ENCODE peak calls at places on chromosomes 7 and 10, in eight cellular contexts. L, Q, E, I, F, D, W and H are unnamed samples.

GRCh38 chr10:88661018-88661417 is 3.2 kb upstream of the LIPF start:
- DNase-seq in E (no peak), W (no peak), L (no peak), I (no peak), D (no peak), Q (peak; percentile 12), F (no peak), H (no peak)

GRCh38 chr10:62826275-62826674 is 10.1 kb upstream of the EGR2 start:
- DNase-seq in E (peak; percentile 44), D (no peak), W (no peak), F (no peak), Q (no peak), L (no peak), I (no peak), H (no peak)

GRCh38 chr10:71597821-71598498 is 121.6 kb downstream of the C10orf105 start:
- DNase-seq in E (peak; percentile 96), L (no peak), Q (no peak), D (peak; percentile 10), W (no peak), I (no peak), F (no peak), H (peak; percentile 64)

GRCh38 chr7:137932881-137933269 is 69.0 kb downstream of the CREB3L2 start:
- DNase-seq in L (no peak), Q (peak; percentile 62), D (peak; percentile 74), I (no peak), F (no peak), E (peak; percentile 58), W (peak; percentile 54), H (peak; percentile 61)

GRCh38 chr10:94451883-94452519 is 49.7 kb downstream of the TBC1D12 start:
- DNase-seq in E (no peak), Q (no peak), D (no peak), L (no peak), I (no peak), W (no peak), F (no peak), H (no peak)

GRCh38 chr7:87447251-87447650 is 28.2 kb downstream of the ABCB4 start:
- DNase-seq in D (no peak), W (peak; percentile 18), F (no peak), E (no peak), L (no peak), I (no peak), Q (no peak), H (no peak)

GRCh38 chr10:50990568-50991495 is 83.5 kb upstream of the PRKG1 start:
- DNase-seq in F (peak; percentile 27), E (peak; percentile 17), L (no peak), W (peak; percentile 75), I (no peak), Q (peak; percentile 41), D (peak; percentile 88), H (peak; percentile 94)

GRCh38 chr7:14988941-14989340 is 86.4 kb upstream of the DGKB start:
- DNase-seq in W (no peak), E (no peak), F (no peak), Q (no peak), L (no peak), I (no peak), D (no peak), H (no peak)

GRCh38 chr10:35564276-35564982 is 40.7 kb upstream of the GJD4 start:
- DNase-seq in W (peak; percentile 45), L (no peak), Q (no peak), D (peak; percentile 74), F (no peak), E (peak; percentile 94), I (no peak), H (peak; percentile 88)

GRCh38 chr7:96657347-96658010 is 52.2 kb downstream of the SEM1 start:
- DNase-seq in Q (peak; percentile 37), L (no peak), D (no peak), E (no peak), I (peak; percentile 41), F (no peak), W (no peak), H (no peak)

GRCh38 chr7:78535655-78536054 is 737.1 kb downstream of the PHTF2 start:
- DNase-seq in L (no peak), D (no peak), E (no peak), W (no peak), I (no peak), F (no peak), Q (peak; percentile 16), H (no peak)

GRCh38 chr7:71867626-71868025 is 544.5 kb downstream of the CALN1 start:
- DNase-seq in D (no peak), E (no peak), Q (no peak), W (no peak), L (no peak), I (no peak), F (no peak), H (no peak)

GRCh38 chr7:29563590-29564454 is at the start of gene PRR15:
- DNase-seq in E (no peak), L (peak; percentile 22), Q (peak; percentile 91), F (peak; percentile 95), I (peak; percentile 71), D (peak; percentile 74), W (peak; percentile 18), H (peak; percentile 61)

GRCh38 chr10:59143550-59143949 is 32.9 kb upstream of the PHYHIPL start:
- DNase-seq in E (no peak), D (no peak), L (no peak), I (no peak), Q (no peak), W (no peak), F (no peak), H (no peak)

GRCh38 chr10:128883126-128884060 is 583.6 kb upstream of the MGMT start:
- DNase-seq in D (no peak), E (no peak), Q (no peak), W (peak; percentile 0), I (no peak), L (no peak), F (no peak), H (no peak)

GRCh38 chr7:473870-474604 is 45.6 kb downstream of the PDGFA start:
- DNase-seq in Q (no peak), L (no peak), W (no peak), D (no peak), E (no peak), F (no peak), I (no peak), H (no peak)

GRCh38 chr10:26997610-26998009 is 102.7 kb downstream of the ANKRD26 start:
- DNase-seq in D (no peak), F (no peak), E (no peak), L (no peak), I (no peak), Q (no peak), W (no peak), H (no peak)

GRCh38 chr7:128738570-128739047 is 550 bp upstream of the CALU start:
- DNase-seq in W (no peak), F (no peak), I (no peak), D (no peak), L (peak; percentile 10), Q (no peak), E (peak; percentile 66), H (no peak)

GRCh38 chr10:114356786-114357588 is 47.3 kb downstream of the AFAP1L2 start:
- DNase-seq in I (no peak), D (peak; percentile 74), F (peak; percentile 39), W (peak; percentile 68), L (no peak), Q (no peak), E (no peak), H (peak; percentile 82)

GRCh38 chr10:13526952-13527863 is 1.6 kb downstream of the BEND7 start:
- DNase-seq in F (peak; percentile 82), D (peak; percentile 87), E (no peak), Q (peak; percentile 90), L (peak; percentile 51), W (peak; percentile 34), I (no peak), H (peak; percentile 44)

GRCh38 chr7:36047254-36047653 is 105.8 kb upstream of the EEPD1 start:
- DNase-seq in Q (peak; percentile 42), L (no peak), D (peak; percentile 51), I (no peak), F (no peak), W (peak; percentile 38), E (peak; percentile 19), H (peak; percentile 76)

GRCh38 chr10:20598590-20598989 is 298.5 kb downstream of the NEBL start:
- DNase-seq in E (peak; percentile 21), D (peak; percentile 89), W (peak; percentile 98), L (no peak), I (peak; percentile 31), F (peak; percentile 57), Q (peak; percentile 93), H (peak; percentile 86)

GRCh38 chr7:152710134-152710404 is 34.1 kb upstream of the XRCC2 start:
- DNase-seq in F (no peak), E (no peak), D (no peak), L (no peak), W (no peak), Q (no peak), I (no peak), H (no peak)

GRCh38 chr10:69645751-69646687 is 16.0 kb downstream of the FAM241B start:
- DNase-seq in I (no peak), L (no peak), D (no peak), W (no peak), Q (peak; percentile 90), E (no peak), F (no peak), H (no peak)

GRCh38 chr10:105950410-105950809 is 1214.1 kb downstream of the SORCS1 start:
- DNase-seq in Q (peak; percentile 75), E (peak; percentile 78), W (peak; percentile 9), L (no peak), D (peak; percentile 54), F (peak; percentile 49), I (no peak), H (peak; percentile 77)

GRCh38 chr10:107653832-107654287 is 489.4 kb upstream of the SORCS1 start:
- DNase-seq in Q (no peak), D (peak; percentile 43), F (peak; percentile 11), E (peak; percentile 59), I (no peak), L (no peak), W (peak; percentile 76), H (peak; percentile 87)

GRCh38 chr7:41984888-41985287 is 252.1 kb downstream of the GLI3 start:
- DNase-seq in D (peak; percentile 84), Q (no peak), W (peak; percentile 48), I (no peak), L (no peak), F (peak; percentile 73), E (peak; percentile 18), H (peak; percentile 77)

GRCh38 chr10:58237014-58237830 is 30.5 kb downstream of the IPMK start:
- DNase-seq in E (no peak), F (peak; percentile 67), W (peak; percentile 33), L (peak; percentile 69), D (peak; percentile 97), Q (peak; percentile 70), I (no peak), H (peak; percentile 96)

GRCh38 chr10:106942035-106942662 is 222.4 kb downstream of the SORCS1 start:
- DNase-seq in D (no peak), Q (no peak), L (no peak), E (no peak), W (no peak), I (no peak), F (no peak), H (no peak)

GRCh38 chr10:63935705-63936104 is 414.5 kb downstream of the REEP3 start:
- DNase-seq in I (no peak), F (no peak), E (peak; percentile 88), Q (no peak), L (no peak), D (peak; percentile 2), W (no peak), H (peak; percentile 28)